ENCODE peak calls at places on chromosomes 13 and 19, in four cellular contexts. U is cardiac muscle cell, G is GM23248, S is psoas muscle. I is an unnamed sample. For H3K4me1, the result is how much of the 10 kb centered on the place peaks cover.

GRCh38 chr19:16330368-16330801 is 5.8 kb downstream of the KLF2 start:
- DNase-seq in U (no peak), G (peak), S (peak), I (peak)

GRCh38 chr19:38331728-38332127 is 3.9 kb upstream of the CATSPERG start:
- DNase-seq in U (no peak), G (no peak), S (no peak), I (no peak)

GRCh38 chr13:36124236-36124822 is 6.9 kb downstream of the DCLK1 start:
- DNase-seq in U (no peak), G (peak), S (no peak), I (no peak)

GRCh38 chr13:68176486-68176885 is 946.4 kb upstream of the PCDH9 start:
- DNase-seq in U (no peak), G (peak), S (no peak), I (no peak)

GRCh38 chr13:90032841-90033493 is 1314.5 kb upstream of the MIR17HG start:
- DNase-seq in U (no peak), G (no peak), S (no peak), I (no peak)

GRCh38 chr19:37980419-37980975 is 73.5 kb downstream of the SIPA1L3 start:
- DNase-seq in U (no peak), G (no peak), S (no peak), I (no peak)

GRCh38 chr19:49896863-49897621 is at the start of gene IL4I1:
- DNase-seq in U (no peak), G (peak), S (no peak), I (no peak)

GRCh38 chr19:49438261-49438660 is 3.1 kb downstream of the SLC17A7 start:
- DNase-seq in U (no peak), G (no peak), S (no peak), I (no peak)

GRCh38 chr13:20193924-20194631 is 1.3 kb upstream of the GJB2 start:
- DNase-seq in U (no peak), G (peak), S (no peak), I (no peak)

GRCh38 chr13:44221657-44222056 is 152.0 kb upstream of the SERP2 start:
- DNase-seq in U (no peak), G (no peak), S (no peak), I (no peak)
- H3K4me1 ChIP-seq in U (under half), G (under half), S (under half), I (under half)

GRCh38 chr13:40171566-40171965 is 494.9 kb downstream of the FOXO1 start:
- DNase-seq in U (no peak), G (no peak), S (no peak), I (no peak)
- H3K4me1 ChIP-seq in U (under half), G (under half), S (under half), I (under half)

GRCh38 chr19:41547569-41547968 is 28.4 kb upstream of the CEACAM21 start:
- DNase-seq in U (no peak), G (no peak), S (no peak), I (no peak)
- H3K4me1 ChIP-seq in U (under half), G (under half), S (under half), I (under half)

DNA sequence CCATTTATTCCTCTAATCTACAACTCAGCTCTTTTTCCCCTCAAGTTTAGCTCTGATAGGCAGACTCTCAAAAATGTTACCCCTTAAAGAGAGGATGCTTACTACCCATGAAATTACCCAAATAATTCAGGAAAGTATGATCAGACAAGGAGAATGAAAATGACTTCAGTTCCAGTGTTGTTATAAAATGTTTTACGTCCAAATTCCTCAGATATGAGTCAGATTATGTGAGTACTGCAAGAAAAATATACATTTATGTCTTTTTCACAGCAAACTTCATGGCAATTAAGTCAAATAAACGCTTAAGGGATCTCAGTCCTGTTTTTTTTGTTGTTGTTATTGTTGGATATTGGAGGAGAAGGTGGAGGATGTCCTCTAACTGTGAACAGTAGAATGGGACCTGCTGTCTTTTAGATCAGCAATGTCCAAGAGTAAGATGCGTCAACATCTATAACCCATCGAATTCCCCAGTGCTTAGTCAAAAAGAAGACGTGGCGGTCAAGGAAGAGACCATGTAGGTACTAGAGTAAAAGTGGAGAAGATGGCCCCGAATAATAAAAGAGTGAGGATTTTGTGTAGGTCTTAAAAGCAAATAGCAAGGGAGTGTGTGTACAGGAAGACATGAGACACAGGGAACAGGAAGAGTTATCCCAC is 215.4 kb upstream of the IRS2 start:
- DNase-seq in U (no peak), G (peak), S (no peak), I (no peak)
- H3K4me1 ChIP-seq in U (under half), G (half or more), S (under half), I (under half)

DNA sequence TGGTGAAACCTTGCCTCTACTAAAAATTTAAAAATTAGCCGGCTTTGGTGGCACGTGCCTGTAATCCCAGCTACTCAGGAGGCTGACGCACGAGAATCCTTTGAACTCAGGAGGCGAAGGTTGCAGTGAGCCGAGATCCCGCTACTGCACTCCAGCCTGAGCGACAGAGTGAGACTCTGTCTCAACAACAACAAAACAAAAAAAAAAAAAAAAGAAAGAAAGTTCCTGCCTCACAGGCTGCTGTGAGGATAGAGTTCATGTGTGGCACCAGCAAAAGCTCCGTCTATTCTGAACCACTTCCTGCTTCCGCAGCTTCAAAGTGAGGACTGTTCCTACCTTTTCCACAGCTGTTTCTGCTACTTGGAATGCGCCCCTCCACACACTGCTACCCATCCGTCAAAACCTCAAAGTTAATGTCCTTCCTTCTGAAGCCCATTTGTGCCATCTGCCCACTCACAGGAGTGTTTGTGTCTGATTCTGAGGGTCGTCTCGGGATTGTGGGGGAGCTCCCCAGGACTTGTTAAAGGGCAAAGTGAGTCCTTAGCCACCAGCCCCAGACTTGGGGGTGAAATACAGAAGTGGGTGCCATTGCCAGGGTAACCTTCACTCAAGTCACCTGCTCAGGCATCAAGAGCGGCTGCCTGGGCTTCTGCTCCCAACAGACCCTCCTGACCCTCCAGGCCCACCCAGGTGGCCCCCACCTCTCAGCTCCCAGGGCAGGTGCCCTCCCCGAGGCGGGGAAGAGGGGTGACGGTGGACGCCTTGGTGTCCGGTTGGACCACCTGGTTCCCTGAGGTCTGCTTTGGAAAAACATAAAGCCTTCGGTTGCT is 2.9 kb downstream of the MFSD12 start:
- DNase-seq in U (no peak), G (no peak), S (no peak), I (no peak)
- H3K4me1 ChIP-seq in U (under half), G (under half), S (under half), I (under half)

DNA sequence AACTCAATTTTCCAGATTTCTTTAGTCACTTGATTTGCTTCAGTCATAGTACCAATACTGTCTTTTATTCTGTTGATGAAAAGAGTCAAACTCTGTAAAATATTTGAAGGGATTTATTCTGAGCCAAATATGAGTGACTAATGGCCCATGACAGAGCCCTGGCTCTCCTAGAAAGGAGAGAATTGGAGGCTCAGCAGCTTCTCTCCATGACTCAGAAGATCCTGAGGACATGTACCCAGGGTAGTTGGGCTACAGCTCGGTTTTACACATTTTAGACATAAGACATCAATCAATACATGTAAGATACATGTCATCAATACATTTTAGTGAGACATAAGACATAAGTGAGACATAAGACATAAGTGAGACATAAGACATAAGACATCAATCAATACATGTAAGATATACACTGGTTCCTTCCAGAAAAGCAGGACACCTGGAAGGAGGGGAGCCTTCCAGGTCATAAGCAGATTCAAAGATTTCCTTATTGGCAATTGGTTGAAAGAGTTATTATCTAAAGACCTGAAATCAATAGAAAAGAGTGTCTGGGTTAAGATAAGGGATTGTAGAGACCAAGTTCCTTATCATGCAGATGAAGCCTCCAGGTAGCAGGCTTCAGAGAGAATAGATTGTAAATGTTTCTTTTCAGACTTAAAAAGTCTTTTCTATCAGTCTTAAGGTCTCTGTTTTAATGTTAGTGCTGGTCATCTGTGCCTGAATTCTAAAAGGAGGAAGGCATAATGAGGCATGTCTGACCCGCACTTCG is 179.8 kb upstream of the RFC3 start:
- DNase-seq in U (no peak), G (peak), S (no peak), I (no peak)
- H3K4me1 ChIP-seq in U (under half), G (half or more), S (under half), I (half or more)

DNA sequence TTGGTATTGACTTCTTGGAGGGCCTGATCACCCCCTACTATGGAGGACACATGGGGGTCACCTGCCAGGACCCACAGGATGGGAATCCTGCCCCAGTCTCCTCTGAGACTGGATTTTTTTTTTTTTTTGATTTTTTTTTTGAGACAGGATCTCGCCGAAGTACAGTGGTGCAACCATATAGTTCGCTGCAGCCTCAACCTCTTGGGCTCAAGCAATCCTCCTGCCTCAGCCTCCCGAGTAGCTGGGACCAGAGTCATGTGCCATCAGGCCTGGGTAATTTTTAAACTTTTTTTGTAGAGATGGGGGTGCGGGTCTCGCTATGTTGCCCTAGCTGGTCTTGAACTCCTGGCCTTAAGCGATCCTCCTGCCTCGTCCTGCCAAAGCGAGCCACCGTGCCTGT is 14.2 kb upstream of the ADGRE5 start:
- DNase-seq in U (no peak), G (no peak), S (no peak), I (no peak)
- H3K4me1 ChIP-seq in U (under half), G (under half), S (under half), I (under half)

I was measured in Caco-2.